ENCODE peak calls at places on chromosomes 3 and 15, in six cellular contexts. T is dorsolateral prefrontal cortex; X is CD8-positive, alpha-beta memory T cell; H is fibroblast of pulmonary artery; J is WERI-Rb-1; V is thoracic aorta. G is an unnamed sample.

GRCh38 chr3:123158330-123158729 is 43.4 kb upstream of the SEC22A start:
- DNase-seq in T (no peak), X (no peak), H (no peak), J (no peak), V (no peak), G (no peak)

GRCh38 chr3:52525666-52526065 is 8.0 kb downstream of the NT5DC2 start:
- DNase-seq in T (no peak), X (no peak), H (no peak), J (no peak), V (no peak), G (no peak)

GRCh38 chr15:73367624-73368300 is 996 bp downstream of the HCN4 start:
- DNase-seq in T (no peak), X (no peak), H (no peak), J (peak), V (no peak), G (no peak)

GRCh38 chr3:101868534-101869464 is 19.5 kb downstream of the NFKBIZ start:
- DNase-seq in T (no peak), X (no peak), H (peak), J (no peak), V (no peak), G (no peak)

GRCh38 chr3:52551118-52551517 is 14.7 kb downstream of the UQCC5 start:
- DNase-seq in T (no peak), X (no peak), H (no peak), J (no peak), V (no peak), G (no peak)

GRCh38 chr15:100667405-100668320 is 65.3 kb downstream of the ASB7 start:
- DNase-seq in T (no peak), X (no peak), H (no peak), J (no peak), V (no peak), G (no peak)

GRCh38 chr15:70065006-70065722 is 32.6 kb downstream of the TLE3 start:
- DNase-seq in T (no peak), X (no peak), H (no peak), J (no peak), V (no peak), G (peak)

GRCh38 chr3:193812078-193812725 is 219.2 kb downstream of the OPA1 start:
- DNase-seq in T (no peak), X (no peak), H (no peak), J (no peak), V (no peak), G (no peak)

GRCh38 chr15:69648775-69649735 is 196.4 kb downstream of the RPLP1 start:
- DNase-seq in T (no peak), X (no peak), H (no peak), J (no peak), V (no peak), G (no peak)

GRCh38 chr15:69758810-69759410 is 306.3 kb downstream of the RPLP1 start:
- DNase-seq in T (no peak), X (peak), H (peak), J (no peak), V (no peak), G (no peak)

GRCh38 chr3:30418443-30418842 is 188.0 kb upstream of the TGFBR2 start:
- DNase-seq in T (no peak), X (no peak), H (no peak), J (no peak), V (no peak), G (no peak)

GRCh38 chr15:68599560-68600071 is 20.8 kb downstream of the CORO2B start:
- DNase-seq in T (no peak), X (no peak), H (peak), J (peak), V (no peak), G (no peak)

GRCh38 chr15:77421370-77421700 is 647 bp downstream of the HMG20A start:
- DNase-seq in T (no peak), X (no peak), H (no peak), J (no peak), V (no peak), G (no peak)

GRCh38 chr3:113096158-113096893 is 105.5 kb downstream of the GTPBP8 start:
- DNase-seq in T (no peak), X (no peak), H (no peak), J (no peak), V (no peak), G (no peak)

GRCh38 chr3:185646382-185647133 is 60.5 kb downstream of the SENP2 start:
- DNase-seq in T (no peak), X (no peak), H (no peak), J (no peak), V (no peak), G (no peak)

GRCh38 chr3:100640633-100641032 is 31.2 kb downstream of the ADGRG7 start:
- DNase-seq in T (no peak), X (no peak), H (no peak), J (no peak), V (no peak), G (no peak)

GRCh38 chr3:68893600-68894239 is 38.6 kb downstream of the TAFA4 start:
- DNase-seq in T (no peak), X (no peak), H (peak), J (peak), V (no peak), G (no peak)

GRCh38 chr3:30226606-30227151 is 379.7 kb upstream of the TGFBR2 start:
- DNase-seq in T (no peak), X (no peak), H (no peak), J (no peak), V (no peak), G (no peak)

GRCh38 chr15:49895337-49896223 is 223.5 kb downstream of the ATP8B4 start:
- DNase-seq in T (no peak), X (no peak), H (peak), J (no peak), V (no peak), G (no peak)

GRCh38 chr3:126395846-126396513 is 1.3 kb downstream of the CFAP100 start:
- DNase-seq in T (no peak), X (no peak), H (no peak), J (no peak), V (no peak), G (peak)

GRCh38 chr3:196063456-196063855 is 18.4 kb downstream of the TFRC start:
- DNase-seq in T (no peak), X (no peak), H (no peak), J (no peak), V (no peak), G (no peak)

GRCh38 chr3:22887664-22888291 is 315.3 kb upstream of the UBE2E2 start:
- DNase-seq in T (no peak), X (no peak), H (peak), J (peak), V (no peak), G (no peak)

GRCh38 chr3:127747751-127748521 is 74.4 kb downstream of the MGLL start:
- DNase-seq in T (no peak), X (no peak), H (peak), J (no peak), V (peak), G (peak)

GRCh38 chr3:174540536-174540935 is 318.6 kb upstream of the NAALADL2 start:
- DNase-seq in T (no peak), X (no peak), H (no peak), J (no peak), V (no peak), G (no peak)

GRCh38 chr3:94082412-94082937 is 19.6 kb downstream of the NSUN3 start:
- DNase-seq in T (no peak), X (no peak), H (no peak), J (no peak), V (no peak), G (no peak)

GRCh38 chr3:52299815-52300611 is 12.4 kb downstream of the GLYCTK start:
- DNase-seq in T (no peak), X (no peak), H (peak), J (no peak), V (no peak), G (no peak)

GRCh38 chr15:50107591-50108408 is 11.2 kb downstream of the ATP8B4 start:
- DNase-seq in T (no peak), X (no peak), H (no peak), J (no peak), V (no peak), G (no peak)

GRCh38 chr15:80801891-80802680 is 22.9 kb downstream of the CEMIP start:
- DNase-seq in T (no peak), X (no peak), H (peak), J (no peak), V (no peak), G (no peak)

GRCh38 chr3:184737063-184737462 is 25.2 kb upstream of the MAGEF1 start:
- DNase-seq in T (peak), X (no peak), H (no peak), J (no peak), V (no peak), G (peak)

DNA sequence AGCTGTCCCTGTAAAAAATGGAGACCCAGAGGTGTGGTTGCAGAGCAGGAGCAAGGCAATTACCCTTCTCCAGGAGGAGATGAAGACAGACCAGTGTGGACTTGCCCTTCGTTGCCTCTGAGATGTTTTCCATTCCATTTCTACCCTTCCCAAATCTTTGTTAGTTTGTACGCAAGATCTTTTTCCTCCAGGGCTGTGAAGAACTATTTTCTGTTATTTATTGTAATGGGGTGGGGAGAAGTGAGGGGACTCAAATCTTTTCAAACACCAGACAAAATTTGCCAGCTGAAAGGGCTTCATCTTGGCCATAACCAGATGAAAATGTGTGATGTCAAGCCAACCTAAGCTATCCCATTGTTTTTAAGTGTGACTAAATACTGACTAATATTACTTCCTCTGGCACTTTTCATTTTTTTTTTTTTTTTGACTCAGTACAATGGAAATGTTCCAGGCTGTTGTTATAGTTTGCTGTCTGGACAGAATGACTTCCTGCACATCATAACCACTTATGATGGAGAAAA is 271.3 kb upstream of the TPRG1 start:
- DNase-seq in T (no peak), X (no peak), H (peak), J (no peak), V (no peak), G (no peak)
- H3K4me3 ChIP-seq in T (no peak), X (no peak), H (no peak), J (no peak), V (no peak), G (no peak)

DNA sequence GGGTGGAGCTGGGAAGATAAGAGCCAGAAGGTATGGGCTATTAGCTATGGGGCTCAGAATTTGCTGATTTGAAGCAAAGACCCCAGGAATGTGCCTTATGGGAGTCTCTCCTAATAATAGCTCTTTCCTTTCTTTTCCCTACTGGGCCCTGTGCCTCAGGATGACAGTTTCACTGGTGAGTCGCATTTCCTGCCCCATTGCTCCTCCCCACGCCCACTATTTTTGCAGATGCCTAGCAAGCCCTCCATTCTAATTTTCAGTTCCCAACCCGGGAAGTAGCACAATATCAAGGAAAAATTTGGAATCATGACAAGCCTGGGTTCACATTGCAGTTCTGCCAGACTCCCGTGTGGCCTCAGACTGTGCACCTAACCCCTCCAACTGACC is 583 bp downstream of the IL17RE start:
- DNase-seq in T (no peak), X (no peak), H (no peak), J (no peak), V (no peak), G (peak)
- H3K4me3 ChIP-seq in T (no peak), X (no peak), H (no peak), J (no peak), V (peak), G (peak)

GRCh38 chr3:157104928-157105652 is 54.9 kb downstream of the CCNL1 start:
- DNase-seq in T (no peak), X (no peak), H (no peak), J (no peak), V (no peak), G (no peak)
- H3K4me3 ChIP-seq in T (no peak), X (no peak), H (no peak), J (no peak), V (no peak), G (no peak)

GRCh38 chr3:12115846-12116245 is 42.9 kb downstream of the TIMP4 start:
- DNase-seq in T (no peak), X (no peak), H (no peak), J (no peak), V (no peak), G (no peak)
- H3K4me3 ChIP-seq in T (no peak), X (no peak), H (no peak), J (no peak), V (no peak), G (no peak)

GRCh38 chr15:72169236-72169920 is 28.2 kb downstream of the GRAMD2A start:
- DNase-seq in T (no peak), X (no peak), H (no peak), J (no peak), V (no peak), G (no peak)

GRCh38 chr15:72168131-72168825 is 29.3 kb downstream of the GRAMD2A start:
- DNase-seq in T (no peak), X (no peak), H (peak), J (no peak), V (no peak), G (no peak)

GRCh38 chr15:72168833-72169232 is 28.8 kb downstream of the GRAMD2A start:
- DNase-seq in T (no peak), X (no peak), H (no peak), J (no peak), V (no peak), G (no peak)

GRCh38 chr15:72166716-72167417 is 30.7 kb downstream of the GRAMD2A start:
- DNase-seq in T (no peak), X (no peak), H (no peak), J (no peak), V (no peak), G (no peak)

DNA sequence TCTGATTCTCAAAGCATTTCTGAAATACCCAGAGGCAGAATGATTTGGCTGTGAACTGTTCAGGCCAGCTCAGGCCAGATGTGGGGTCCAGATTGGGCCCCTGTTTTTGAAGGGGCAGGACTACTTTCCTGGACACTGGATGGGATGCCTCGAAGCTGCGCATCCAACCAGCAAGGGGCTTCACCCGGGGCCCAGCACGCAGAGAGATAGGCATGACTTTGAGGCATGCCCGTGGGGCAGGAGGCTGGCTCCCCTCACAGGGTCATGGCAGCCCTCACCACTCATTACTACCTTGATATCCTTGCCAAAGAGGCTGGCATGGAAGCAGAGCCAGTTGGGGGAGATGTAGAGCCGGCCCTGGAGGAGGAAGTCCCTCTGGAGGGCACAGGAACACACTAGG is 30.1 kb downstream of the GRAMD2A start:
- DNase-seq in T (no peak), X (no peak), H (no peak), J (no peak), V (no peak), G (no peak)
- H3K4me3 ChIP-seq in T (no peak), X (no peak), H (no peak), J (no peak), V (no peak), G (no peak)

DNA sequence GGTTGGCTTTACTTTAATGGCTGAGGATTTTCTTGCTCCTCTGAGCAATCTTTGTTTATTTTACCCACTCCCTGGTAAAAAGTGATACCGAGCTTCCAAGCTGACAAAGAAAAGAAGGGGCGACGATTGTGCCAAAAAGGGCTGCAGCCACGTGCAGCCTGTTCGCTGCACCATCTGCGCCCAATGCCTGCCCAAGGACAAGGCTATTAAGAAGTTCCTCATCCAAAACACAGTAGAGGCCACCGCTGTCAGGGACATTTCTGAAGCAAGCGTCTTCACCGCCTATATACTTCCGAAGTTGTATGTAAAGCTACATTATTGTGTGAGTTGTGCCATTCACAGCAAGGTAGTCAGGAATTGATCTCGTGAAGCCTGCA is 4.4 kb downstream of the ARHGAP31 start:
- DNase-seq in T (no peak), X (no peak), H (no peak), J (no peak), V (no peak), G (no peak)
- H3K4me3 ChIP-seq in T (no peak), X (no peak), H (no peak), J (no peak), V (no peak), G (no peak)

GRCh38 chr15:53539878-53540277 is 219.6 kb downstream of the WDR72 start:
- DNase-seq in T (no peak), X (no peak), H (no peak), J (no peak), V (no peak), G (no peak)

GRCh38 chr15:53535886-53536285 is 223.6 kb downstream of the WDR72 start:
- DNase-seq in T (no peak), X (no peak), H (no peak), J (peak), V (no peak), G (no peak)

GRCh38 chr15:53536479-53537120 is 222.9 kb downstream of the WDR72 start:
- DNase-seq in T (no peak), X (no peak), H (no peak), J (peak), V (no peak), G (no peak)

GRCh38 chr15:53530762-53531161 is 228.7 kb downstream of the WDR72 start:
- DNase-seq in T (no peak), X (no peak), H (no peak), J (no peak), V (no peak), G (no peak)

GRCh38 chr15:53534105-53534839 is 225.2 kb downstream of the WDR72 start:
- DNase-seq in T (no peak), X (no peak), H (no peak), J (no peak), V (no peak), G (no peak)
- H3K4me3 ChIP-seq in T (no peak), X (no peak), H (no peak), J (no peak), V (no peak), G (no peak)

GRCh38 chr15:66388576-66388975 is 1.9 kb downstream of the MAP2K1 start:
- DNase-seq in T (no peak), X (no peak), H (no peak), J (no peak), V (no peak), G (no peak)
- H3K4me3 ChIP-seq in T (peak), X (no peak), H (peak), J (no peak), V (peak), G (no peak)

GRCh38 chr3:57959407-57960173 is 48.6 kb upstream of the FLNB start:
- DNase-seq in T (no peak), X (no peak), H (peak), J (no peak), V (no peak), G (peak)
- H3K4me3 ChIP-seq in T (no peak), X (no peak), H (no peak), J (no peak), V (peak), G (no peak)

GRCh38 chr15:41494190-41494921 is 682 bp downstream of the ITPKA start:
- DNase-seq in T (no peak), X (no peak), H (no peak), J (peak), V (no peak), G (no peak)

GRCh38 chr15:41493902-41494189 is 172 bp downstream of the ITPKA start:
- DNase-seq in T (no peak), X (no peak), H (no peak), J (no peak), V (no peak), G (no peak)

GRCh38 chr15:41493205-41493901 is at the start of gene ITPKA:
- DNase-seq in T (peak), X (peak), H (peak), J (peak), V (peak), G (peak)

GRCh38 chr15:41495736-41496599 is 2.3 kb downstream of the ITPKA start:
- DNase-seq in T (no peak), X (no peak), H (no peak), J (no peak), V (no peak), G (no peak)

GRCh38 chr15:41494922-41495735 is 1.5 kb downstream of the ITPKA start:
- DNase-seq in T (no peak), X (no peak), H (no peak), J (no peak), V (no peak), G (no peak)
- H3K4me3 ChIP-seq in T (peak), X (peak), H (no peak), J (no peak), V (peak), G (peak)

G was measured in tibial artery.